ENCODE peak calls at places on chromosomes 4 and X, in eight cellular contexts. One of them, this sample, is unnamed.

GRCh38 chr4:141789716-141790115 is 153.3 kb downstream of the IL15 start:
- DNase-seq in ovary: no peak
- DNase-seq in transverse colon: no peak
- DNase-seq in sigmoid colon: no peak
- DNase-seq in tibial nerve: no peak
- DNase-seq in SK-N-SH: no peak
- DNase-seq in A549: no peak
- DNase-seq in GM12878: no peak
- DNase-seq in this sample: no peak

GRCh38 chr4:123777297-123777859 is 380.8 kb downstream of the SPRY1 start:
- DNase-seq in ovary: no peak
- DNase-seq in transverse colon: no peak
- DNase-seq in sigmoid colon: peak; percentile 51
- DNase-seq in tibial nerve: no peak
- DNase-seq in SK-N-SH: no peak
- DNase-seq in A549: no peak
- DNase-seq in GM12878: no peak
- DNase-seq in this sample: no peak

GRCh38 chrX:103372886-103373285 is 3.5 kb upstream of the BEX3 start:
- DNase-seq in ovary: no peak
- DNase-seq in transverse colon: no peak
- DNase-seq in sigmoid colon: no peak
- DNase-seq in tibial nerve: no peak
- DNase-seq in SK-N-SH: no peak
- DNase-seq in A549: no peak
- DNase-seq in GM12878: no peak
- DNase-seq in this sample: no peak

GRCh38 chrX:119763175-119763574 is 4.8 kb downstream of the SOWAHD start:
- DNase-seq in ovary: no peak
- DNase-seq in transverse colon: no peak
- DNase-seq in sigmoid colon: no peak
- DNase-seq in tibial nerve: no peak
- DNase-seq in SK-N-SH: no peak
- DNase-seq in A549: no peak
- DNase-seq in GM12878: no peak
- DNase-seq in this sample: no peak

GRCh38 chrX:93120805-93121204 is 552.6 kb downstream of the NAP1L3 start:
- DNase-seq in ovary: no peak
- DNase-seq in transverse colon: no peak
- DNase-seq in sigmoid colon: no peak
- DNase-seq in tibial nerve: no peak
- DNase-seq in SK-N-SH: no peak
- DNase-seq in A549: no peak
- DNase-seq in GM12878: no peak
- DNase-seq in this sample: no peak

GRCh38 chr4:52102587-52102986 is 51.5 kb downstream of the SPATA18 start:
- DNase-seq in ovary: no peak
- DNase-seq in transverse colon: no peak
- DNase-seq in sigmoid colon: no peak
- DNase-seq in tibial nerve: no peak
- DNase-seq in SK-N-SH: no peak
- DNase-seq in A549: peak; percentile 18
- DNase-seq in GM12878: no peak
- DNase-seq in this sample: no peak

GRCh38 chrX:150575415-150575814 is 7.0 kb downstream of the MTM1 start:
- DNase-seq in ovary: no peak
- DNase-seq in transverse colon: peak; percentile 13
- DNase-seq in sigmoid colon: no peak
- DNase-seq in tibial nerve: no peak
- DNase-seq in SK-N-SH: no peak
- DNase-seq in A549: peak; percentile 36
- DNase-seq in GM12878: no peak
- DNase-seq in this sample: no peak

GRCh38 chr4:6179362-6179761 is 21.0 kb downstream of the JAKMIP1 start:
- DNase-seq in ovary: no peak
- DNase-seq in transverse colon: peak; percentile 13
- DNase-seq in sigmoid colon: no peak
- DNase-seq in tibial nerve: no peak
- DNase-seq in SK-N-SH: no peak
- DNase-seq in A549: no peak
- DNase-seq in GM12878: no peak
- DNase-seq in this sample: no peak

GRCh38 chr4:140109626-140110213 is 44.3 kb downstream of the MAML3 start:
- DNase-seq in ovary: no peak
- DNase-seq in transverse colon: no peak
- DNase-seq in sigmoid colon: no peak
- DNase-seq in tibial nerve: no peak
- DNase-seq in SK-N-SH: peak; percentile 50
- DNase-seq in A549: no peak
- DNase-seq in GM12878: no peak
- DNase-seq in this sample: no peak

GRCh38 chr4:12562476-12562875 is 921.7 kb downstream of the RAB28 start:
- DNase-seq in ovary: no peak
- DNase-seq in transverse colon: no peak
- DNase-seq in sigmoid colon: no peak
- DNase-seq in tibial nerve: no peak
- DNase-seq in SK-N-SH: no peak
- DNase-seq in A549: no peak
- DNase-seq in GM12878: no peak
- DNase-seq in this sample: no peak

GRCh38 chr4:103085555-103086196 is 9.1 kb upstream of the SLC9B2 start:
- DNase-seq in ovary: no peak
- DNase-seq in transverse colon: no peak
- DNase-seq in sigmoid colon: no peak
- DNase-seq in tibial nerve: no peak
- DNase-seq in SK-N-SH: no peak
- DNase-seq in A549: no peak
- DNase-seq in GM12878: no peak
- DNase-seq in this sample: no peak

GRCh38 chrX:75301060-75301459 is 27.2 kb downstream of the UPRT start:
- DNase-seq in ovary: no peak
- DNase-seq in transverse colon: no peak
- DNase-seq in sigmoid colon: no peak
- DNase-seq in tibial nerve: no peak
- DNase-seq in SK-N-SH: no peak
- DNase-seq in A549: no peak
- DNase-seq in GM12878: no peak
- DNase-seq in this sample: no peak

GRCh38 chrX:45771560-45772340 is 571.1 kb upstream of the DIPK2B start:
- DNase-seq in ovary: no peak
- DNase-seq in transverse colon: peak; percentile 56
- DNase-seq in sigmoid colon: no peak
- DNase-seq in tibial nerve: no peak
- DNase-seq in SK-N-SH: no peak
- DNase-seq in A549: peak; percentile 38
- DNase-seq in GM12878: no peak
- DNase-seq in this sample: peak; percentile 47

GRCh38 chrX:106726485-106727437 is at the start of gene RNF128:
- DNase-seq in ovary: peak; percentile 24
- DNase-seq in transverse colon: peak; percentile 76
- DNase-seq in sigmoid colon: no peak
- DNase-seq in tibial nerve: no peak
- DNase-seq in SK-N-SH: peak; percentile 12
- DNase-seq in A549: peak; percentile 7
- DNase-seq in GM12878: no peak
- DNase-seq in this sample: peak; percentile 72

GRCh38 chr4:113449407-113449974 is 312.0 kb downstream of the CAMK2D start:
- DNase-seq in ovary: no peak
- DNase-seq in transverse colon: no peak
- DNase-seq in sigmoid colon: no peak
- DNase-seq in tibial nerve: no peak
- DNase-seq in SK-N-SH: no peak
- DNase-seq in A549: no peak
- DNase-seq in GM12878: no peak
- DNase-seq in this sample: no peak

GRCh38 chr4:83552924-83553323 is 17.0 kb downstream of the GPAT3 start:
- DNase-seq in ovary: no peak
- DNase-seq in transverse colon: no peak
- DNase-seq in sigmoid colon: no peak
- DNase-seq in tibial nerve: no peak
- DNase-seq in SK-N-SH: no peak
- DNase-seq in A549: peak; percentile 52
- DNase-seq in GM12878: no peak
- DNase-seq in this sample: no peak

GRCh38 chrX:136525738-136526606 is 6.0 kb upstream of the VGLL1 start:
- DNase-seq in ovary: peak; percentile 83
- DNase-seq in transverse colon: peak; percentile 74
- DNase-seq in sigmoid colon: peak; percentile 95
- DNase-seq in tibial nerve: peak; percentile 57
- DNase-seq in SK-N-SH: no peak
- DNase-seq in A549: peak; percentile 20
- DNase-seq in GM12878: no peak
- DNase-seq in this sample: peak; percentile 76

GRCh38 chr4:101843054-101843453 is 52.5 kb downstream of the BANK1 start:
- DNase-seq in ovary: no peak
- DNase-seq in transverse colon: no peak
- DNase-seq in sigmoid colon: no peak
- DNase-seq in tibial nerve: no peak
- DNase-seq in SK-N-SH: no peak
- DNase-seq in A549: no peak
- DNase-seq in GM12878: no peak
- DNase-seq in this sample: no peak

GRCh38 chr4:130814896-130815295 is 1718.9 kb downstream of the C4orf33 start:
- DNase-seq in ovary: no peak
- DNase-seq in transverse colon: no peak
- DNase-seq in sigmoid colon: no peak
- DNase-seq in tibial nerve: no peak
- DNase-seq in SK-N-SH: no peak
- DNase-seq in A549: no peak
- DNase-seq in GM12878: no peak
- DNase-seq in this sample: no peak

GRCh38 chr4:128869801-128870509 is 60.5 kb downstream of the JADE1 start:
- DNase-seq in ovary: no peak
- DNase-seq in transverse colon: no peak
- DNase-seq in sigmoid colon: no peak
- DNase-seq in tibial nerve: no peak
- DNase-seq in SK-N-SH: no peak
- DNase-seq in A549: no peak
- DNase-seq in GM12878: no peak
- DNase-seq in this sample: no peak
- TF ChIP-seq EP300 in ovary: no peak
- TF ChIP-seq EP300 in transverse colon: no peak
- TF ChIP-seq EP300 in sigmoid colon: no peak
- TF ChIP-seq EP300 in tibial nerve: no peak
- TF ChIP-seq EP300 in SK-N-SH: no peak
- TF ChIP-seq EP300 in A549: no peak
- TF ChIP-seq EP300 in GM12878: no peak
- TF ChIP-seq EP300 in this sample: no peak

DNA sequence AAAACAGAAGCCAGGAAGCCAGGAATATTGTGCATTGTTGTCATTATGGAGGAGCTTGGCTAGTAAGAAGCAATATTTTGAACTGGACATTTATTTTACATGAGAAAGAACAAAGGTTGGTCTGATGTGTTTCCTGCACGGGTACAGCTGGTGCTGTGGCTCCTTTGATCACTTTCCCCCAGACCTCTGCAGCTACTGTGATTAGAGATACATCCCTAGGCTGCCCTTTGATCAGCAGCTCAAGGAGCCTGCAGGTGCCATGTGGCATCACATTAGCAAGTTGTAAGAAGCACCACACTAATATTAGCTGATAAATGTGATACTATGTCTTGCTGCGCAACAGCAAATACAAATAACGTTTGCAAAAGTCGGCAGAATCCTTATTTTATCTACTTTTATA is 2.5 kb downstream of the PDGFC start:
- DNase-seq in ovary: no peak
- DNase-seq in transverse colon: no peak
- DNase-seq in sigmoid colon: no peak
- DNase-seq in tibial nerve: no peak
- DNase-seq in SK-N-SH: no peak
- DNase-seq in A549: no peak
- DNase-seq in GM12878: no peak
- DNase-seq in this sample: no peak
- H3K27ac ChIP-seq in ovary: no peak overlapping the region
- H3K27ac ChIP-seq in transverse colon: peak overlapping the region; percentile 88
- H3K27ac ChIP-seq in sigmoid colon: peak overlapping the region; percentile 94
- H3K27ac ChIP-seq in tibial nerve: peak overlapping the region; percentile 13
- H3K27ac ChIP-seq in SK-N-SH: peak overlapping the region; percentile 68
- H3K27ac ChIP-seq in A549: no peak overlapping the region
- H3K27ac ChIP-seq in GM12878: no peak overlapping the region
- H3K27ac ChIP-seq in this sample: peak overlapping the region; percentile 95

GRCh38 chrX:13198762-13199064 is 121.1 kb downstream of the ATXN3L start:
- DNase-seq in ovary: no peak
- DNase-seq in transverse colon: no peak
- DNase-seq in sigmoid colon: no peak
- DNase-seq in tibial nerve: no peak
- DNase-seq in SK-N-SH: no peak
- DNase-seq in A549: no peak
- DNase-seq in GM12878: no peak
- DNase-seq in this sample: no peak

GRCh38 chrX:13196778-13197177 is 123.1 kb downstream of the ATXN3L start:
- DNase-seq in ovary: no peak
- DNase-seq in transverse colon: no peak
- DNase-seq in sigmoid colon: no peak
- DNase-seq in tibial nerve: no peak
- DNase-seq in SK-N-SH: no peak
- DNase-seq in A549: no peak
- DNase-seq in GM12878: no peak
- DNase-seq in this sample: no peak

GRCh38 chrX:13201605-13202219 is 118.1 kb downstream of the ATXN3L start:
- DNase-seq in ovary: no peak
- DNase-seq in transverse colon: no peak
- DNase-seq in sigmoid colon: no peak
- DNase-seq in tibial nerve: no peak
- DNase-seq in SK-N-SH: no peak
- DNase-seq in A549: no peak
- DNase-seq in GM12878: no peak
- DNase-seq in this sample: peak; percentile 27

GRCh38 chrX:13200398-13200797 is 119.5 kb downstream of the ATXN3L start:
- DNase-seq in ovary: no peak
- DNase-seq in transverse colon: no peak
- DNase-seq in sigmoid colon: no peak
- DNase-seq in tibial nerve: no peak
- DNase-seq in SK-N-SH: no peak
- DNase-seq in A549: no peak
- DNase-seq in GM12878: no peak
- DNase-seq in this sample: no peak

GRCh38 chrX:13197961-13198761 is 121.7 kb downstream of the ATXN3L start:
- DNase-seq in ovary: no peak
- DNase-seq in transverse colon: no peak
- DNase-seq in sigmoid colon: no peak
- DNase-seq in tibial nerve: no peak
- DNase-seq in SK-N-SH: peak; percentile 5
- DNase-seq in A549: no peak
- DNase-seq in GM12878: no peak
- DNase-seq in this sample: no peak
- TF ChIP-seq EP300 in ovary: no peak
- TF ChIP-seq EP300 in transverse colon: no peak
- TF ChIP-seq EP300 in sigmoid colon: no peak
- TF ChIP-seq EP300 in tibial nerve: no peak
- TF ChIP-seq EP300 in SK-N-SH: no peak
- TF ChIP-seq EP300 in A549: no peak
- TF ChIP-seq EP300 in GM12878: no peak
- TF ChIP-seq EP300 in this sample: no peak

DNA sequence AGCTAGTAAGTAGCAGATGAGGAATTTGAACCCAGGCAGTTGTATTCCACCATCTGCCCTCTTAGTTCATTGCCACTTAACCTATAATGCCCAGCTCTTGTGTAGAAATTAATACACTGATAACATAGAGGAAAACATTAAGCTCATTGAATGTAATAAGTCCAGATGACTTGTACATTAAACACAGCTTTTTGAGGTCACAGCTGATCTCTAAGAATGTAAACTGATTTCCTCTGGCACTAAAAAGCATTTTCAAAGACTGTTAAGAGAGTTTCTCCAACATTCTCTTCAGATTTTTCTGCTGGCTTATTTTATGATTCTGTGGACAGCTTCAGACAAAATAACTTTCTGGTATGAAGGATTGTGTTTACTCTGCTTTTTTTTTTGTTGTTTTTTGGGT is 42.7 kb downstream of the HPRT1 start:
- DNase-seq in ovary: no peak
- DNase-seq in transverse colon: no peak
- DNase-seq in sigmoid colon: no peak
- DNase-seq in tibial nerve: no peak
- DNase-seq in SK-N-SH: no peak
- DNase-seq in A549: no peak
- DNase-seq in GM12878: no peak
- DNase-seq in this sample: no peak
- H3K27ac ChIP-seq in ovary: no peak overlapping the region
- H3K27ac ChIP-seq in transverse colon: no peak overlapping the region
- H3K27ac ChIP-seq in sigmoid colon: no peak overlapping the region
- H3K27ac ChIP-seq in tibial nerve: no peak overlapping the region
- H3K27ac ChIP-seq in SK-N-SH: no peak overlapping the region
- H3K27ac ChIP-seq in A549: no peak overlapping the region
- H3K27ac ChIP-seq in GM12878: no peak overlapping the region
- H3K27ac ChIP-seq in this sample: no peak overlapping the region